ENCODE peak calls at places on chromosome 16, in seven cellular contexts. One of them, this sample, is unnamed.

GRCh38 chr16:1078579-1079021 is 6.1 kb downstream of the SSTR5 start:
- DNase-seq in Peyer's patch: peak; percentile 76
- DNase-seq in fibroblast of mammary gland: peak; percentile 53
- DNase-seq in right atrium auricular region: no peak
- DNase-seq in HFFc6: peak; percentile 49
- DNase-seq in upper lobe of right lung: peak; percentile 76
- DNase-seq in WERI-Rb-1: peak; percentile 86
- DNase-seq in this sample: no peak

GRCh38 chr16:15993946-15994665 is 44.7 kb downstream of the ABCC1 start:
- DNase-seq in right atrium auricular region: peak; percentile 77
- DNase-seq in fibroblast of mammary gland: peak; percentile 83
- DNase-seq in WERI-Rb-1: no peak
- DNase-seq in HFFc6: no peak
- DNase-seq in upper lobe of right lung: no peak
- DNase-seq in Peyer's patch: no peak
- DNase-seq in this sample: no peak

GRCh38 chr16:4097826-4098240 is 18.4 kb downstream of the ADCY9 start:
- DNase-seq in Peyer's patch: no peak
- DNase-seq in upper lobe of right lung: no peak
- DNase-seq in HFFc6: no peak
- DNase-seq in right atrium auricular region: no peak
- DNase-seq in fibroblast of mammary gland: no peak
- DNase-seq in WERI-Rb-1: no peak
- DNase-seq in this sample: no peak

GRCh38 chr16:86784267-86784626 is 205.9 kb downstream of the FOXL1 start:
- DNase-seq in WERI-Rb-1: no peak
- DNase-seq in Peyer's patch: no peak
- DNase-seq in right atrium auricular region: no peak
- DNase-seq in fibroblast of mammary gland: no peak
- DNase-seq in upper lobe of right lung: no peak
- DNase-seq in HFFc6: no peak
- DNase-seq in this sample: no peak

GRCh38 chr16:4556112-4556511 is at the start of gene C16orf96:
- DNase-seq in upper lobe of right lung: no peak
- DNase-seq in Peyer's patch: no peak
- DNase-seq in WERI-Rb-1: no peak
- DNase-seq in HFFc6: peak; percentile 6
- DNase-seq in fibroblast of mammary gland: no peak
- DNase-seq in right atrium auricular region: no peak
- DNase-seq in this sample: no peak

GRCh38 chr16:79800016-79800608 is 199.6 kb upstream of the MAF start:
- DNase-seq in fibroblast of mammary gland: no peak
- DNase-seq in upper lobe of right lung: no peak
- DNase-seq in right atrium auricular region: no peak
- DNase-seq in WERI-Rb-1: no peak
- DNase-seq in HFFc6: no peak
- DNase-seq in Peyer's patch: no peak
- DNase-seq in this sample: no peak

GRCh38 chr16:2037115-2037514 is 10.4 kb downstream of the NHERF2 start:
- DNase-seq in HFFc6: no peak
- DNase-seq in right atrium auricular region: no peak
- DNase-seq in upper lobe of right lung: no peak
- DNase-seq in Peyer's patch: no peak
- DNase-seq in fibroblast of mammary gland: no peak
- DNase-seq in WERI-Rb-1: no peak
- DNase-seq in this sample: no peak

GRCh38 chr16:75097941-75098897 is 18.4 kb downstream of the LDHD start:
- DNase-seq in fibroblast of mammary gland: no peak
- DNase-seq in HFFc6: no peak
- DNase-seq in right atrium auricular region: no peak
- DNase-seq in Peyer's patch: no peak
- DNase-seq in upper lobe of right lung: peak; percentile 70
- DNase-seq in WERI-Rb-1: no peak
- DNase-seq in this sample: no peak

GRCh38 chr16:89921131-89921698 is 1.9 kb upstream of the TUBB3 start:
- DNase-seq in HFFc6: no peak
- DNase-seq in fibroblast of mammary gland: no peak
- DNase-seq in WERI-Rb-1: peak; percentile 33
- DNase-seq in Peyer's patch: peak; percentile 43
- DNase-seq in right atrium auricular region: no peak
- DNase-seq in upper lobe of right lung: no peak
- DNase-seq in this sample: no peak

GRCh38 chr16:70407811-70408274 is 31.1 kb downstream of the ST3GAL2 start:
- DNase-seq in upper lobe of right lung: no peak
- DNase-seq in Peyer's patch: no peak
- DNase-seq in right atrium auricular region: no peak
- DNase-seq in fibroblast of mammary gland: no peak
- DNase-seq in WERI-Rb-1: no peak
- DNase-seq in HFFc6: no peak
- DNase-seq in this sample: no peak

GRCh38 chr16:2194166-2194834 is 2.1 kb downstream of the CASKIN1 start:
- DNase-seq in HFFc6: peak; percentile 54
- DNase-seq in fibroblast of mammary gland: peak; percentile 53
- DNase-seq in WERI-Rb-1: peak; percentile 57
- DNase-seq in upper lobe of right lung: no peak
- DNase-seq in right atrium auricular region: no peak
- DNase-seq in Peyer's patch: no peak
- DNase-seq in this sample: no peak

GRCh38 chr16:86133847-86134375 is 234.9 kb downstream of the IRF8 start:
- DNase-seq in upper lobe of right lung: no peak
- DNase-seq in fibroblast of mammary gland: no peak
- DNase-seq in right atrium auricular region: no peak
- DNase-seq in Peyer's patch: no peak
- DNase-seq in HFFc6: no peak
- DNase-seq in WERI-Rb-1: no peak
- DNase-seq in this sample: no peak

GRCh38 chr16:70736454-70737376 is 50.9 kb upstream of the MTSS2 start:
- DNase-seq in WERI-Rb-1: no peak
- DNase-seq in right atrium auricular region: no peak
- DNase-seq in Peyer's patch: no peak
- DNase-seq in upper lobe of right lung: no peak
- DNase-seq in HFFc6: no peak
- DNase-seq in fibroblast of mammary gland: peak; percentile 33
- DNase-seq in this sample: no peak

GRCh38 chr16:84820305-84820684 is 510 bp downstream of the CRISPLD2 start:
- DNase-seq in fibroblast of mammary gland: peak; percentile 46
- DNase-seq in right atrium auricular region: no peak
- DNase-seq in WERI-Rb-1: no peak
- DNase-seq in upper lobe of right lung: no peak
- DNase-seq in HFFc6: peak; percentile 35
- DNase-seq in Peyer's patch: no peak
- DNase-seq in this sample: no peak

GRCh38 chr16:117381-118365 is 20.8 kb downstream of the NPRL3 start:
- DNase-seq in Peyer's patch: peak; percentile 80
- DNase-seq in HFFc6: peak; percentile 14
- DNase-seq in fibroblast of mammary gland: peak; percentile 43
- DNase-seq in WERI-Rb-1: peak; percentile 75
- DNase-seq in right atrium auricular region: no peak
- DNase-seq in upper lobe of right lung: peak; percentile 85
- DNase-seq in this sample: peak; percentile 77

DNA sequence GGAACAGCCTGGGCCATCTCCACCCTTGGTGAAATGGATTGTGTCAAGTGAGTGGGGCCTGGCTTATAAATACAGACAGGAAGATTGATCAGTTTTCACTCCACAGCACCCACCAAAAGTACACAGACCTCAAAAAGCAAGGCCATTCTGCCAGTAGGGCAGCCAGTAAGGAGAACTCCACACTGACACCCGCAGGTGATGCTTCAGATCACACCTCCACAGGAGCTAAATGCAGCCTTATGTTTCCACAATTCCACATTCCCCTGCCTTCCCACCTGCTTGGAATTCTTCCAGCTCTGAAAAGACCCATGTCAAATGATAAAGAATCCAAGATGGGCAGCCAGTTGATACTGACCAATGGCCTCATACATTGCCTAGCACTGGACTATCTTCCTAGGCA is 191.1 kb downstream of the ZFHX3 start:
- DNase-seq in HFFc6: no peak
- DNase-seq in Peyer's patch: no peak
- DNase-seq in fibroblast of mammary gland: peak; percentile 30
- DNase-seq in upper lobe of right lung: peak; percentile 47
- DNase-seq in right atrium auricular region: no peak
- DNase-seq in WERI-Rb-1: peak; percentile 36
- DNase-seq in this sample: no peak
- TF ChIP-seq CTCF in HFFc6: peak; percentile 71
- TF ChIP-seq CTCF in Peyer's patch: peak; percentile 29
- TF ChIP-seq CTCF in fibroblast of mammary gland: peak; percentile 40
- TF ChIP-seq CTCF in upper lobe of right lung: peak; percentile 24
- TF ChIP-seq CTCF in right atrium auricular region: peak; percentile 37
- TF ChIP-seq CTCF in WERI-Rb-1: peak; percentile 68
- TF ChIP-seq CTCF in this sample: peak; percentile 59

GRCh38 chr16:68529931-68530667 is 9.0 kb upstream of the ZFP90 start:
- DNase-seq in WERI-Rb-1: peak; percentile 93
- DNase-seq in right atrium auricular region: peak; percentile 96
- DNase-seq in Peyer's patch: peak; percentile 93
- DNase-seq in HFFc6: peak; percentile 79
- DNase-seq in upper lobe of right lung: peak; percentile 95
- DNase-seq in fibroblast of mammary gland: peak; percentile 81
- DNase-seq in this sample: peak; percentile 85
- TF ChIP-seq CTCF in WERI-Rb-1: no peak
- TF ChIP-seq CTCF in right atrium auricular region: no peak
- TF ChIP-seq CTCF in Peyer's patch: no peak
- TF ChIP-seq CTCF in HFFc6: no peak
- TF ChIP-seq CTCF in upper lobe of right lung: no peak
- TF ChIP-seq CTCF in fibroblast of mammary gland: no peak
- TF ChIP-seq CTCF in this sample: no peak

DNA sequence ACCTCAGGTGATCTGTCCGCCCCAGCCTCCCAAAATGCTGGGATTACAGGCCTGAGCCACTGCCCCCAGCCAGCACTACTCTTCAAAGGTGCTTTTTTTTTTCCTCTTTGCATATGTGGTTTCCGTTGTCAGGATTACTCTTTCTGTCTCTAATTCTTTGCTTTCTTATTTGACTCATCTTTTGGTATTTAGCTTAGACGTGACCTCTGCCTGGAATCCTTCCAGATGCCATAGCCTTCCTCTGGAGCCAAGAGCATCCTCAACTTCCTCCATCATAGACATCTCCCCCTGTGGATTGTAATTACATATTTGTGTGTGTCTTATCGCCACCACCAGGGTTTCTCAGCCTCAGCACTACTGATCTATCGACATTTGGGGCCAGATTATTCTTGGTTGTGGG is 84.4 kb upstream of the XYLT1 start:
- DNase-seq in HFFc6: peak; percentile 92
- DNase-seq in right atrium auricular region: no peak
- DNase-seq in fibroblast of mammary gland: peak; percentile 86
- DNase-seq in WERI-Rb-1: no peak
- DNase-seq in upper lobe of right lung: no peak
- DNase-seq in Peyer's patch: no peak
- DNase-seq in this sample: no peak
- TF ChIP-seq CTCF in HFFc6: peak; percentile 47
- TF ChIP-seq CTCF in right atrium auricular region: no peak
- TF ChIP-seq CTCF in fibroblast of mammary gland: peak; percentile 3
- TF ChIP-seq CTCF in WERI-Rb-1: no peak
- TF ChIP-seq CTCF in upper lobe of right lung: no peak
- TF ChIP-seq CTCF in Peyer's patch: no peak
- TF ChIP-seq CTCF in this sample: no peak

GRCh38 chr16:48035142-48035541 is 120.7 kb downstream of the ABCC12 start:
- DNase-seq in HFFc6: no peak
- DNase-seq in right atrium auricular region: no peak
- DNase-seq in upper lobe of right lung: no peak
- DNase-seq in Peyer's patch: no peak
- DNase-seq in WERI-Rb-1: no peak
- DNase-seq in fibroblast of mammary gland: no peak
- DNase-seq in this sample: no peak

GRCh38 chr16:48025359-48025758 is 130.4 kb downstream of the ABCC12 start:
- DNase-seq in upper lobe of right lung: no peak
- DNase-seq in HFFc6: no peak
- DNase-seq in fibroblast of mammary gland: no peak
- DNase-seq in right atrium auricular region: no peak
- DNase-seq in Peyer's patch: no peak
- DNase-seq in WERI-Rb-1: no peak
- DNase-seq in this sample: no peak

GRCh38 chr16:48030926-48031325 is 124.9 kb downstream of the ABCC12 start:
- DNase-seq in Peyer's patch: no peak
- DNase-seq in HFFc6: no peak
- DNase-seq in upper lobe of right lung: no peak
- DNase-seq in right atrium auricular region: no peak
- DNase-seq in fibroblast of mammary gland: no peak
- DNase-seq in WERI-Rb-1: no peak
- DNase-seq in this sample: no peak

GRCh38 chr16:48024042-48024441 is 131.8 kb downstream of the ABCC12 start:
- DNase-seq in WERI-Rb-1: no peak
- DNase-seq in HFFc6: no peak
- DNase-seq in fibroblast of mammary gland: no peak
- DNase-seq in upper lobe of right lung: no peak
- DNase-seq in right atrium auricular region: no peak
- DNase-seq in Peyer's patch: no peak
- DNase-seq in this sample: no peak

DNA sequence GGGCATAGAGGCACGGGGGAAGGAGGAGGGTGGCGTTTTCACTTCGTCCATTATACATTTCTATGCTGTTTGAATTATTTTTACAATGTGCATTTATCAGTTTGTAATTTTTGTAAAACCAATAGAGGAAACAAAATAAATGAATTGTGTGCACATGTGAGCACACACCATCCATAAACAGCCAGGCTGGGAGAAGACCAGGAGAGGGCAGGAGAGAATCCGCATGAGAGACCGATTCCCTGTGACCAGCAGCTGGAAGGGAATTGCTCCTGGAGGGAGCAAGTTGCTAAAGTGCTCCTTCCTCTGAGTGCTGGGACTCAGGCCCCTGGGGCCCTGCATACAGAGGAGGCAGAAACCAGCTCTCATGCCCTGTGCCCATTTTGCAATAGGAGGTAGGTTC is 126.0 kb downstream of the ABCC12 start:
- DNase-seq in fibroblast of mammary gland: no peak
- DNase-seq in Peyer's patch: no peak
- DNase-seq in WERI-Rb-1: no peak
- DNase-seq in HFFc6: no peak
- DNase-seq in upper lobe of right lung: no peak
- DNase-seq in right atrium auricular region: no peak
- DNase-seq in this sample: no peak
- TF ChIP-seq CTCF in fibroblast of mammary gland: peak; percentile 2
- TF ChIP-seq CTCF in Peyer's patch: no peak
- TF ChIP-seq CTCF in WERI-Rb-1: no peak
- TF ChIP-seq CTCF in HFFc6: peak; percentile 52
- TF ChIP-seq CTCF in upper lobe of right lung: no peak
- TF ChIP-seq CTCF in right atrium auricular region: no peak
- TF ChIP-seq CTCF in this sample: no peak

GRCh38 chr16:88194397-88195020 is 188.2 kb upstream of the ZNF469 start:
- DNase-seq in WERI-Rb-1: peak; percentile 26
- DNase-seq in fibroblast of mammary gland: peak; percentile 53
- DNase-seq in Peyer's patch: no peak
- DNase-seq in right atrium auricular region: no peak
- DNase-seq in upper lobe of right lung: peak; percentile 62
- DNase-seq in HFFc6: no peak
- DNase-seq in this sample: no peak
- TF ChIP-seq CTCF in WERI-Rb-1: no peak
- TF ChIP-seq CTCF in fibroblast of mammary gland: no peak
- TF ChIP-seq CTCF in Peyer's patch: no peak
- TF ChIP-seq CTCF in right atrium auricular region: no peak
- TF ChIP-seq CTCF in upper lobe of right lung: no peak
- TF ChIP-seq CTCF in HFFc6: peak; percentile 66
- TF ChIP-seq CTCF in this sample: peak; percentile 9

DNA sequence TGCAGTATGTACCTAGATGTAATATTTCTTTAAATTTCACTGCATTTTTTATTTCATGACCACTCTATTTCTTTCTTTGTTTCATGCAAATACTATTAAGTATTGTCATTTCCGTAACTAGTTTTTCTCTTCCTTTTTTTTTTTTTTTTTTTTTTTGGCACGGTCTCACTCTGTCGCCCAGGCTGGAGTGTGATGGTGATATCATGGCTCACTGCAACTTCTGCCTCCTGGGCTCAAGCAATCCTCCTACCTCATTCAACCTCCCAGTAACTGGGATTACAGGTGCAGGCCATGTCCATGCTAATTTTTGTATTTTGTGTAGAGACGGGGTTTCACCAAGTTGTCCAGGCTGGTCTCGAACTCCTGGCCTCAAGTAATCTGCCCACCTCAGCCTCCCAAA is 70.7 kb downstream of the TMEM114 start:
- DNase-seq in fibroblast of mammary gland: no peak
- DNase-seq in WERI-Rb-1: no peak
- DNase-seq in HFFc6: no peak
- DNase-seq in upper lobe of right lung: no peak
- DNase-seq in right atrium auricular region: no peak
- DNase-seq in Peyer's patch: no peak
- DNase-seq in this sample: no peak
- TF ChIP-seq CTCF in fibroblast of mammary gland: no peak
- TF ChIP-seq CTCF in WERI-Rb-1: no peak
- TF ChIP-seq CTCF in HFFc6: no peak
- TF ChIP-seq CTCF in upper lobe of right lung: no peak
- TF ChIP-seq CTCF in right atrium auricular region: no peak
- TF ChIP-seq CTCF in Peyer's patch: no peak
- TF ChIP-seq CTCF in this sample: no peak